ENCODE peak calls at places on chromosomes 2 and 18, in four cellular contexts. One of them, this sample, is unnamed.

GRCh38 chr18:24964213-24964612 is 387.8 kb downstream of the ZNF521 start:
- DNase-seq in GM12892: no peak
- DNase-seq in sigmoid colon: no peak
- DNase-seq in HCT116: no peak
- DNase-seq in this sample: peak

GRCh38 chr18:10354241-10354811 is 100.1 kb upstream of the APCDD1 start:
- DNase-seq in GM12892: no peak
- DNase-seq in sigmoid colon: no peak
- DNase-seq in HCT116: no peak
- DNase-seq in this sample: no peak

GRCh38 chr2:42999856-43000241 is 207.5 kb upstream of the HAAO start:
- DNase-seq in GM12892: no peak
- DNase-seq in sigmoid colon: no peak
- DNase-seq in HCT116: no peak
- DNase-seq in this sample: no peak

GRCh38 chr2:19358242-19359020 is at the start of gene OSR1:
- DNase-seq in GM12892: no peak
- DNase-seq in sigmoid colon: peak
- DNase-seq in HCT116: no peak
- DNase-seq in this sample: no peak

GRCh38 chr2:26702025-26702424 is 9.5 kb downstream of the KCNK3 start:
- DNase-seq in GM12892: no peak
- DNase-seq in sigmoid colon: no peak
- DNase-seq in HCT116: no peak
- DNase-seq in this sample: no peak

GRCh38 chr18:27223570-27224340 is 38.6 kb upstream of the CHST9 start:
- DNase-seq in GM12892: no peak
- DNase-seq in sigmoid colon: no peak
- DNase-seq in HCT116: no peak
- DNase-seq in this sample: no peak

GRCh38 chr2:176814740-176815367 is 397.7 kb upstream of the HNRNPA3 start:
- DNase-seq in GM12892: no peak
- DNase-seq in sigmoid colon: no peak
- DNase-seq in HCT116: peak
- DNase-seq in this sample: no peak

GRCh38 chr2:26562811-26563645 is 78.1 kb downstream of the CIB4 start:
- DNase-seq in GM12892: no peak
- DNase-seq in sigmoid colon: peak
- DNase-seq in HCT116: peak
- DNase-seq in this sample: no peak

GRCh38 chr18:3451166-3451988 is 1.4 kb downstream of the TGIF1 start:
- DNase-seq in GM12892: no peak
- DNase-seq in sigmoid colon: peak
- DNase-seq in HCT116: no peak
- DNase-seq in this sample: no peak

GRCh38 chr2:205052781-205053180 is 507.5 kb downstream of the PARD3B start:
- DNase-seq in GM12892: no peak
- DNase-seq in sigmoid colon: no peak
- DNase-seq in HCT116: no peak
- DNase-seq in this sample: no peak

GRCh38 chr2:147049888-147050446 is 794.9 kb upstream of the ACVR2A start:
- DNase-seq in GM12892: no peak
- DNase-seq in sigmoid colon: no peak
- DNase-seq in HCT116: no peak
- DNase-seq in this sample: no peak

GRCh38 chr2:213991454-213992108 is 419.3 kb upstream of the VWC2L start:
- DNase-seq in GM12892: no peak
- DNase-seq in sigmoid colon: no peak
- DNase-seq in HCT116: no peak
- DNase-seq in this sample: no peak

GRCh38 chr2:40431600-40431955 is 20.3 kb downstream of the SLC8A1 start:
- DNase-seq in GM12892: no peak
- DNase-seq in sigmoid colon: peak
- DNase-seq in HCT116: no peak
- DNase-seq in this sample: no peak

GRCh38 chr2:215332876-215333600 is 21.2 kb downstream of the ATIC start:
- DNase-seq in GM12892: no peak
- DNase-seq in sigmoid colon: no peak
- DNase-seq in HCT116: no peak
- DNase-seq in this sample: no peak

GRCh38 chr18:59699750-59700534 is 2.7 kb upstream of the CCBE1 start:
- DNase-seq in GM12892: no peak
- DNase-seq in sigmoid colon: no peak
- DNase-seq in HCT116: no peak
- DNase-seq in this sample: no peak

GRCh38 chr2:218234487-218234886 is 17.5 kb downstream of the ARPC2 start:
- DNase-seq in GM12892: no peak
- DNase-seq in sigmoid colon: no peak
- DNase-seq in HCT116: no peak
- DNase-seq in this sample: no peak

GRCh38 chr2:54964271-54964670 is 86.0 kb downstream of the RTN4 start:
- DNase-seq in GM12892: no peak
- DNase-seq in sigmoid colon: no peak
- DNase-seq in HCT116: no peak
- DNase-seq in this sample: no peak

GRCh38 chr18:48164096-48164475 is 233.6 kb upstream of the SMAD2 start:
- DNase-seq in GM12892: no peak
- DNase-seq in sigmoid colon: no peak
- DNase-seq in HCT116: no peak
- DNase-seq in this sample: no peak
- TF ChIP-seq POLR2AphosphoS5 in GM12892: no peak
- TF ChIP-seq POLR2AphosphoS5 in sigmoid colon: no peak
- TF ChIP-seq POLR2AphosphoS5 in HCT116: no peak
- TF ChIP-seq POLR2AphosphoS5 in this sample: no peak

GRCh38 chr2:110216199-110216598 is 3.9 kb upstream of the MTLN start:
- DNase-seq in GM12892: no peak
- DNase-seq in sigmoid colon: no peak
- DNase-seq in HCT116: no peak
- DNase-seq in this sample: no peak

GRCh38 chr2:110216803-110217202 is 4.5 kb upstream of the MTLN start:
- DNase-seq in GM12892: no peak
- DNase-seq in sigmoid colon: no peak
- DNase-seq in HCT116: no peak
- DNase-seq in this sample: no peak

GRCh38 chr2:110215566-110216158 is 3.3 kb upstream of the MTLN start:
- DNase-seq in GM12892: no peak
- DNase-seq in sigmoid colon: no peak
- DNase-seq in HCT116: no peak
- DNase-seq in this sample: no peak

GRCh38 chr2:110211938-110212858 is at the start of gene MTLN:
- DNase-seq in GM12892: peak
- DNase-seq in sigmoid colon: peak
- DNase-seq in HCT116: peak
- DNase-seq in this sample: peak
- TF ChIP-seq POLR2A in GM12892: peak
- TF ChIP-seq POLR2A in sigmoid colon: peak
- TF ChIP-seq POLR2A in HCT116: peak
- TF ChIP-seq POLR2A in this sample: peak

DNA sequence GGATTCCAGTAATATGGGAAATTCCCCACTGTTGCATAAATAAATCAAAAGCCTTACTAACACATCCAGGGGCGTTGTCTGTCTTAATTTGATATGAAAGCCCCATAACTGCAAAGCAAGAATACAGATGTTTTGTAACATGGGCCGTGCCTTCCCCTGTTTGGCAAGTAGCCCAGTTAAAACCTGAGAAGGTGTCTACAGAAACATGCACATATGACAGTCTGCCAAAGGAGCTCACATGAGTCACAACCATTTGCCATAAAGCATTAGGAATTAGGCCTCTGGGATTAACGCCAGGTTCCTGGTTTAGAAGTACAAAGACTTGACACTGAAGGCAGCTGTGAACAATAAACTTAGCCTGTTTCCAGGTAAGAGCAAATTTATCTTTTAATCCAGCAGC is 43.1 kb upstream of the LONRF2 start:
- DNase-seq in GM12892: no peak
- DNase-seq in sigmoid colon: no peak
- DNase-seq in HCT116: peak
- DNase-seq in this sample: no peak
- TF ChIP-seq POLR2AphosphoS5 in GM12892: no peak
- TF ChIP-seq POLR2AphosphoS5 in sigmoid colon: no peak
- TF ChIP-seq POLR2AphosphoS5 in HCT116: peak
- TF ChIP-seq POLR2AphosphoS5 in this sample: no peak

DNA sequence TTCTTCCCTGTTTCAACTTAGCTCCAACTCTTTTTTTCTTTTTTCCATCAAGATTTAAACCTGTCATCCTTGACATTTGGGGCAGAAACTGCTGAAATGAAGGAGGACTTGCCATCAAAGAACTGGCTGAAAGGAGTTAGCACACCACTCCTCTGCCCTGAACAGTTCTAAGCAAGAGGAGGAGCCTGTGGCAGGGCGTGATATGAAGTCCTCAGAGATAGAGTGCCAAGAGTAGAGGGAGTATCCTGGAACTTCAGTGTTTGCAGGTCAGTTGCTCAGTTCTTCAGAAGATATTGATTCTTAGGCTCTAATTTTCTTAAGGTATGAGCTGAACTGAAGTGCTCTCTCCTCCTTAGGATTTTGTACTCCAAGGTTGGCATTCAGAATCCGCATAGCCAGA is 15.2 kb downstream of the NABP1 start:
- DNase-seq in GM12892: no peak
- DNase-seq in sigmoid colon: no peak
- DNase-seq in HCT116: no peak
- DNase-seq in this sample: no peak
- TF ChIP-seq POLR2A in GM12892: peak
- TF ChIP-seq POLR2A in sigmoid colon: no peak
- TF ChIP-seq POLR2A in HCT116: no peak
- TF ChIP-seq POLR2A in this sample: no peak

DNA sequence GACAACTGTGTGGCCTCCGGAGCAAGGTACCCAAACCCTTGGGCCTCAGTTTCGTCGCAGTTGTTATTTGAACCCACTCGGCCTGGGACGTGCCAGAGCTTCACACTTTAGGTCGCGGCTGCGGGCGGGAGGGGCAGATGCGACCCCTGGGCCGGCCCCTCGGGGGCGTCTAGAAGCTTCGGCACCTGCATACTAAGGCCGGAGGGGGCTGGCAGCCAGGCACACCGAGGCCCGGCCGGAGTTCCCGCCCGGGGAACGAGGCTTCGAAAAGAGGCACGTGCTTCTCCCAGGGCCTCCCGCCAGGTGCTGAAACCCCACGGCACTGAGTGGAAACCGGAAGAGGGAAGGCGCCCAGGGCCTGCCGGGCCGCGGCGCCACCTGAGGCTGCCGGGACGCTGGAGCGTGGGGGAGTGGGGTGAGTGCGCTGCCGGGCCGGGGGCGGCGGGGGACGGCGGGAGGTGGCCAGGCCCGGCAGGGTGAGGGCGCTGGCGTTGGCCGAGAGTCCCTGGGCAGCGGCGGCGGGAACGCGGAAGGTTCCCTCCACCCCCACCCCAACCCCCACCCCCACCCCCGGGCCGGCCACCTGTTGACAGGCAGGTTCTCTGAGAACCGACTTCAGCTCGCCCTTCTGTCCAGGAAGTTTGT is 8.9 kb downstream of the OTX1 start:
- DNase-seq in GM12892: no peak
- DNase-seq in sigmoid colon: peak
- DNase-seq in HCT116: no peak
- DNase-seq in this sample: no peak
- TF ChIP-seq POLR2AphosphoS5 in GM12892: no peak
- TF ChIP-seq POLR2AphosphoS5 in sigmoid colon: no peak
- TF ChIP-seq POLR2AphosphoS5 in HCT116: no peak
- TF ChIP-seq POLR2AphosphoS5 in this sample: no peak

GRCh38 chr2:216692636-216693413 is 2.5 kb downstream of the IGFBP5 start:
- DNase-seq in GM12892: no peak
- DNase-seq in sigmoid colon: peak
- DNase-seq in HCT116: peak
- DNase-seq in this sample: peak
- TF ChIP-seq POLR2A in GM12892: no peak
- TF ChIP-seq POLR2A in sigmoid colon: no peak
- TF ChIP-seq POLR2A in HCT116: no peak
- TF ChIP-seq POLR2A in this sample: no peak

GRCh38 chr2:14292964-14293363 is 339.6 kb upstream of the LRATD1 start:
- DNase-seq in GM12892: no peak
- DNase-seq in sigmoid colon: no peak
- DNase-seq in HCT116: no peak
- DNase-seq in this sample: no peak
- TF ChIP-seq POLR2AphosphoS5 in GM12892: no peak
- TF ChIP-seq POLR2AphosphoS5 in sigmoid colon: no peak
- TF ChIP-seq POLR2AphosphoS5 in HCT116: no peak
- TF ChIP-seq POLR2AphosphoS5 in this sample: no peak

GRCh38 chr2:8850845-8851244 is 13.4 kb upstream of the KIDINS220 start:
- DNase-seq in GM12892: no peak
- DNase-seq in sigmoid colon: no peak
- DNase-seq in HCT116: no peak
- DNase-seq in this sample: no peak
- TF ChIP-seq POLR2A in GM12892: no peak
- TF ChIP-seq POLR2A in sigmoid colon: no peak
- TF ChIP-seq POLR2A in HCT116: no peak
- TF ChIP-seq POLR2A in this sample: no peak

DNA sequence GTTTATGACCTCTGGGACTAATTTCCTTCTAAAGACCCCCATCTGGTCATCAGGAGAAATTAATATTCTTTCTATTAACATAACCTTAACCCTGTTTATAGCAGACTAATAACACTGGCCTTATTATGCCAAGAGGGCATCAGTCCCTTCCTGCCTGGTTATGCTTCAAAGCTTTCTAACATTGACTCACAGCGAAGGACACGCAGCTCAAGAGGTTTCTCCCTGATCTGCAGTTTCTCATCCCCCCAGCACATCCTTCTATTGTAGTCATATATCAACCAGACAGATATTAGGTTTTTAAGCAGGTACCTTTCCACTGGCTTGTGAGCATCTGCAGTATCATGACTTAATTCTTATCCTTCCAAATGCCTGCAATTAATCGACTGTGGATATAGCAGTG is 100.0 kb upstream of the CXCR4 start:
- DNase-seq in GM12892: no peak
- DNase-seq in sigmoid colon: no peak
- DNase-seq in HCT116: no peak
- DNase-seq in this sample: no peak
- TF ChIP-seq POLR2AphosphoS5 in GM12892: no peak
- TF ChIP-seq POLR2AphosphoS5 in sigmoid colon: no peak
- TF ChIP-seq POLR2AphosphoS5 in HCT116: no peak
- TF ChIP-seq POLR2AphosphoS5 in this sample: no peak

GRCh38 chr2:61694312-61695274 is 156.4 kb upstream of the XPO1 start:
- DNase-seq in GM12892: peak
- DNase-seq in sigmoid colon: peak
- DNase-seq in HCT116: peak
- DNase-seq in this sample: peak
- TF ChIP-seq POLR2A in GM12892: peak
- TF ChIP-seq POLR2A in sigmoid colon: peak
- TF ChIP-seq POLR2A in HCT116: no peak
- TF ChIP-seq POLR2A in this sample: peak

This sample was measured in GM12891.